ENCODE peak calls at places on chromosome 21, in six cellular contexts. S, G, P, V, F and D are unnamed samples.

GRCh38 chr21:30102881-30103280 is 63.7 kb downstream of the CLDN17 start:
- DNase-seq in V (no peak), P (no peak), S (no peak), G (no peak), F (no peak), D (no peak)

GRCh38 chr21:45767071-45768006 is 123.8 kb downstream of the PCBP3 start:
- DNase-seq in F (peak), V (no peak), P (no peak), G (no peak), S (no peak), D (no peak)

GRCh38 chr21:35234725-35235124 is 185.6 kb upstream of the RUNX1 start:
- DNase-seq in V (no peak), F (no peak), P (no peak), G (no peak), S (no peak), D (no peak)

GRCh38 chr21:22855581-22855980 is 1857.4 kb downstream of the NCAM2 start:
- DNase-seq in P (no peak), S (no peak), G (no peak), V (no peak), F (no peak), D (no peak)

GRCh38 chr21:43203523-43204080 is 34.8 kb downstream of the CRYAA start:
- DNase-seq in V (peak), G (no peak), P (no peak), S (no peak), F (no peak), D (no peak)

GRCh38 chr21:38474124-38474523 is 24.2 kb downstream of the ERG start:
- DNase-seq in P (no peak), F (no peak), S (no peak), V (no peak), G (no peak), D (no peak)

GRCh38 chr21:20999567-21000169 is 1.5 kb downstream of the NCAM2 start:
- DNase-seq in S (peak), G (peak), F (peak), V (no peak), P (peak), D (no peak)

GRCh38 chr21:41836166-41837015 is 42.8 kb downstream of the PRDM15 start:
- DNase-seq in S (no peak), P (no peak), G (no peak), F (no peak), V (no peak), D (no peak)

GRCh38 chr21:17711896-17712295 is 99.2 kb upstream of the BTG3 start:
- DNase-seq in V (no peak), P (no peak), F (no peak), S (no peak), G (no peak), D (no peak)

GRCh38 chr21:36544545-36544944 is 64.6 kb upstream of the CLDN14 start:
- DNase-seq in G (no peak), F (no peak), P (no peak), S (no peak), V (no peak), D (no peak)

GRCh38 chr21:42429856-42430255 is 26.2 kb downstream of the UBASH3A start:
- DNase-seq in S (no peak), V (no peak), P (peak), F (no peak), G (no peak), D (no peak)

GRCh38 chr21:38716942-38717341 is 88.8 kb upstream of the ETS2 start:
- DNase-seq in V (no peak), P (no peak), G (no peak), F (peak), S (no peak), D (no peak)

GRCh38 chr21:34065015-34065414 is 8.4 kb upstream of the MRPS6 start:
- DNase-seq in F (peak), V (no peak), S (no peak), P (no peak), G (no peak), D (no peak)

GRCh38 chr21:24436236-24436635 is 1171.0 kb downstream of the MRPL39 start:
- DNase-seq in S (no peak), F (no peak), P (no peak), G (no peak), V (no peak), D (no peak)